ENCODE peak calls at places on chromosomes 3 and 15, in eight cellular contexts. V is Panc1, N is body of pancreas, X is IMR-90, Z is endodermal cell, G is ovary, I is brain microvascular endothelial cell, K is keratinocyte. M is an unnamed sample.

GRCh38 chr3:16240229-16241023 is 24.3 kb downstream of the DPH3 start:
- DNase-seq in G (no peak), N (no peak), V (peak), X (peak), I (peak), Z (no peak), K (no peak), M (no peak)

GRCh38 chr3:106204160-106204868 is 335.5 kb upstream of the CBLB start:
- DNase-seq in K (no peak), N (no peak), V (no peak), Z (no peak), I (no peak), G (no peak), X (peak), M (no peak)

GRCh38 chr15:101615986-101616848 is 36.0 kb downstream of the TM2D3 start:
- DNase-seq in K (peak), I (peak), G (peak), N (peak), V (no peak), X (peak), Z (peak), M (no peak)

GRCh38 chr3:146772211-146772743 is 167.1 kb upstream of the PLSCR5 start:
- DNase-seq in G (no peak), I (no peak), N (no peak), K (no peak), X (no peak), V (no peak), Z (no peak), M (no peak)

GRCh38 chr15:96495386-96495785 is 164.9 kb downstream of the NR2F2 start:
- DNase-seq in K (no peak), X (no peak), Z (no peak), I (no peak), G (no peak), N (no peak), V (no peak), M (no peak)

GRCh38 chr3:167564612-167565011 is 89.1 kb downstream of the WDR49 start:
- DNase-seq in I (no peak), X (no peak), V (no peak), Z (no peak), N (no peak), K (no peak), G (no peak), M (no peak)

GRCh38 chr3:39936848-39937247 is 127.4 kb downstream of the MYRIP start:
- DNase-seq in I (no peak), K (no peak), N (peak), Z (no peak), G (no peak), X (no peak), V (no peak), M (no peak)

GRCh38 chr15:73650387-73651126 is 17.4 kb upstream of the NPTN start:
- DNase-seq in G (no peak), V (no peak), Z (no peak), I (no peak), N (no peak), X (peak), K (no peak), M (no peak)

GRCh38 chr3:135930243-135930642 is 35.3 kb upstream of the PPP2R3A start:
- DNase-seq in K (no peak), V (no peak), I (no peak), N (no peak), X (no peak), Z (no peak), G (no peak), M (no peak)

GRCh38 chr15:35746121-35746520 is 200.2 kb upstream of the DPH6 start:
- DNase-seq in K (no peak), Z (no peak), N (no peak), G (no peak), I (peak), X (peak), V (no peak), M (no peak)

GRCh38 chr3:160368804-160369203 is 30.2 kb downstream of the IFT80 start:
- DNase-seq in X (no peak), Z (no peak), N (no peak), G (no peak), K (no peak), V (no peak), I (no peak), M (no peak)

GRCh38 chr3:124053871-124054270 is 61.9 kb upstream of the ROPN1 start:
- DNase-seq in Z (peak), K (no peak), I (no peak), N (no peak), X (no peak), V (no peak), G (no peak), M (no peak)
- TF ChIP-seq CTCF in Z (no peak), K (no peak), I (no peak), N (no peak), X (no peak), V (no peak), G (no peak), M (no peak)

GRCh38 chr3:7630925-7631324 is 770.0 kb downstream of the GRM7 start:
- DNase-seq in N (peak), I (peak), V (no peak), X (no peak), K (no peak), G (peak), Z (no peak), M (no peak)
- H3K4me3 ChIP-seq in N (no peak), I (no peak), V (no peak), X (no peak), K (no peak), G (no peak), Z (no peak), M (no peak)

DNA sequence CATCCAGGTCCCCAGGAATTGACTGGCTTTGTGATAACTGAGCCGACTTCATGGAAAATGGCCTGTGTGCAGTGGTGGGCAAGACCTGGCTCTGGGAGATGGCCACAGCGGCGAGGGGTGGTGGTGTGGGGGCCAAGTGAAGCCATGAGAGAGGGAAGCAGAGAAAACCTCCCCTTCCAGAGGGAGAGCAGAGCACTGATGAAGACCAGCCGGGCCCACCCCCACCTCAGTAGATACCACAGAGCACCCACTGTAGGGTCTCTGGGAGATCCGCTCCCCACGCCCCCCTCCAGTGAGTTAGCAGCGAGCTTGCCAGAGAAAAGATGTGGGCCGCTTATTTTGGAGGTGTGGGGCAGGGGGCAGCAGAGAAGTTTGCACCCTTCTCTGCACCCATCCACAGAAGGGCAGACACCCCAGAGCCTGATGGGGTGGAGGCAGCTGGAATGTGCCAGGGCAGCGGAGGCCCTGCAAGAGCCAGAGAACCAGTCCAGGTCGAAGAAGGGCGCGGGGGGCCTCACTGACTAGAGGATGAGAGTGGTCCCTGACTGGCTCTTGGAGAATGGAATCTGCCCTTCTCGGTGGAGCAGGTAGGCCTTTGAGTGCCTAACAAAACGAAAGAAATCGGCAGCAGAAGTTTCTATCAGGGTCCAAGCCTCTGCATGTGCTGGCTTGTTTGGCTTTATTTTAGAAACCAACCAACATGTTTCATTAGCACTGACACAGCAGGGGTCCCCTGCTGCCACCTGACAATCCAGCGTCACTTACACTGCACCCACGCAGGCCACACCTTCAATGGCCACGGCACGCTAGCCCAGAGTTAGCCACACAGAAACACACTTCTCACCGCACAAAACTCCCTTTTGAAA is 28.3 kb downstream of the MELTF start:
- DNase-seq in N (peak), X (no peak), I (no peak), K (no peak), V (no peak), Z (no peak), G (no peak), M (no peak)
- H3K27ac ChIP-seq in N (no peak), X (no peak), I (no peak), K (peak), V (no peak), Z (no peak), G (peak), M (peak)

GRCh38 chr3:43286886-43287301 is 554 bp downstream of the SNRK start:
- DNase-seq in V (no peak), I (no peak), K (no peak), X (no peak), N (peak), G (no peak), Z (peak), M (no peak)

GRCh38 chr3:43288366-43288765 is 2.0 kb downstream of the SNRK start:
- DNase-seq in Z (no peak), X (peak), K (no peak), N (no peak), V (no peak), G (no peak), I (no peak), M (no peak)

GRCh38 chr3:43287514-43287913 is 1.2 kb downstream of the SNRK start:
- DNase-seq in Z (no peak), X (peak), N (no peak), K (no peak), G (no peak), I (no peak), V (no peak), M (no peak)

GRCh38 chr3:43285644-43286043 is 696 bp upstream of the SNRK start:
- DNase-seq in Z (peak), V (no peak), I (no peak), N (no peak), G (peak), X (no peak), K (no peak), M (no peak)

GRCh38 chr3:43286115-43286885 is at the start of gene SNRK:
- DNase-seq in N (peak), K (peak), X (peak), I (peak), V (peak), Z (peak), G (peak), M (peak)
- TF ChIP-seq CTCF in N (no peak), K (no peak), X (peak), I (peak), V (no peak), Z (peak), G (no peak), M (peak)

GRCh38 chr3:53506763-53507145 is 12.3 kb downstream of the CACNA1D start:
- DNase-seq in V (no peak), K (no peak), G (no peak), Z (no peak), N (no peak), I (no peak), X (no peak), M (no peak)
- H3K4me3 ChIP-seq in V (no peak), K (no peak), G (no peak), Z (no peak), N (no peak), I (no peak), X (no peak), M (no peak)

DNA sequence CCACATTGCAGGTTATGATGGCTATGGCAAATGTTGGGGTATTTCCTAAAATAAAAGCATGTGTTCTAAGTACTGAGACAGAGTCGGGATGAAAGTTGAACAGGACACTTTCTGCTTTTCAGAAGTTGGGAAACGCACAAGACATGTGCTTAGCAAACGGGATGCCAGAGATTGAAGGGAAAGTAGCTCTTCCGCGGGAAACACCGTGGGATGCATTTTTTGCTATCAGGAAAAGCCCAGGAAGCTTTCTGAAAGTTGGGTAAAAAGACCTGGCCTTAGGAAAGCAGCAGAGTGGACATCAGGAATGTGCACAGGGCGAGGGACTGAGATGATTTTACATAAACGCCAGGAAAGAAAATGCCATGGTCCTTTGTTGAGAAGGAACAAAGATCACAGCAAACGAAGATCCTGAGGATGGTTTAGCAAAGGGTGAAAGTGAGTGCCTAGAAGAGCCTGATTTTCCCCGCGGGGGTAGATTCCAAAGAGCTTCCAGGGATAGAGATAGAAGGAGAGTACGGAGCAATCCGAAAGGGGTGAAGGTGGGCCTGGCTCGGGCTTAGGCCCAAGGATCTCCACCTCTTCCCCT is 1.1 kb downstream of the CDC25A start:
- DNase-seq in K (no peak), G (no peak), X (peak), Z (no peak), I (peak), V (no peak), N (no peak), M (no peak)
- H3K27ac ChIP-seq in K (peak), G (peak), X (peak), Z (no peak), I (peak), V (peak), N (peak), M (no peak)